ENCODE peak calls at places on chromosomes 3 and 15, in ten cellular contexts. J, E, P, A, F, I, Y, S, G and T are unnamed samples.

GRCh38 chr3:152307829-152308474 is 39.2 kb downstream of the MBNL1 start:
- DNase-seq in J (no peak), E (no peak), P (no peak), A (no peak), F (no peak), I (no peak), Y (no peak), S (no peak), G (no peak), T (no peak)

GRCh38 chr3:143119974-143120715 is 574 bp downstream of the CHST2 start:
- DNase-seq in J (no peak), E (no peak), P (peak; percentile 9), A (no peak), F (peak; percentile 9), I (peak; percentile 51), Y (no peak), S (peak; percentile 41), G (peak; percentile 75), T (peak; percentile 30)

GRCh38 chr15:97177135-97177704 is 783.3 kb upstream of the ARRDC4 start:
- DNase-seq in J (no peak), E (no peak), P (no peak), A (no peak), F (no peak), I (no peak), Y (no peak), S (no peak), G (no peak), T (no peak)

GRCh38 chr3:18466136-18466535 is 41.0 kb upstream of the SATB1 start:
- DNase-seq in J (no peak), E (no peak), P (no peak), A (no peak), F (no peak), I (no peak), Y (no peak), S (no peak), G (no peak), T (no peak)

GRCh38 chr15:31606942-31607497 is 280.4 kb downstream of the KLF13 start:
- DNase-seq in J (no peak), E (no peak), P (no peak), A (no peak), F (no peak), I (no peak), Y (no peak), S (no peak), G (no peak), T (no peak)

GRCh38 chr15:52178765-52179164 is 12.4 kb downstream of the GNB5 start:
- DNase-seq in J (no peak), E (no peak), P (no peak), A (no peak), F (peak; percentile 16), I (no peak), Y (no peak), S (no peak), G (peak; percentile 64), T (peak; percentile 16)

GRCh38 chr15:77944002-77944867 is 133.3 kb downstream of the TBC1D2B start:
- DNase-seq in J (peak; percentile 13), E (no peak), P (no peak), A (peak; percentile 26), F (peak; percentile 72), I (peak; percentile 90), Y (peak; percentile 93), S (peak; percentile 90), G (peak; percentile 96), T (peak; percentile 16)

GRCh38 chr15:75178171-75178937 is 23.3 kb upstream of the C15orf39 start:
- DNase-seq in J (no peak), E (no peak), P (no peak), A (no peak), F (no peak), I (peak; percentile 81), Y (peak; percentile 83), S (peak; percentile 64), G (no peak), T (no peak)

GRCh38 chr3:194126790-194127189 is 9.2 kb upstream of the HES1 start:
- DNase-seq in J (no peak), E (no peak), P (no peak), A (no peak), F (no peak), I (no peak), Y (no peak), S (no peak), G (no peak), T (no peak)

GRCh38 chr3:116614795-116615362 is 94.7 kb upstream of the TUSC7 start:
- DNase-seq in J (no peak), E (no peak), P (no peak), A (no peak), F (no peak), I (no peak), Y (no peak), S (no peak), G (no peak), T (peak; percentile 9)

GRCh38 chr3:156605686-156606605 is 51.0 kb upstream of the SSR3 start:
- DNase-seq in J (no peak), E (no peak), P (no peak), A (no peak), F (peak; percentile 10), I (peak; percentile 86), Y (peak; percentile 71), S (peak; percentile 66), G (peak; percentile 91), T (peak; percentile 9)

GRCh38 chr15:58556028-58556361 is 124.2 kb downstream of the LIPC start:
- DNase-seq in J (no peak), E (no peak), P (no peak), A (no peak), F (no peak), I (no peak), Y (no peak), S (no peak), G (no peak), T (no peak)

GRCh38 chr15:68383161-68384074 is 48.5 kb downstream of the ITGA11 start:
- DNase-seq in J (no peak), E (peak; percentile 6), P (no peak), A (no peak), F (no peak), I (no peak), Y (peak; percentile 29), S (no peak), G (peak; percentile 74), T (peak; percentile 53)

GRCh38 chr3:11245276-11245675 is 26.9 kb upstream of the ATG7 start:
- DNase-seq in J (no peak), E (no peak), P (no peak), A (no peak), F (no peak), I (no peak), Y (no peak), S (no peak), G (no peak), T (no peak)
- H3K27ac ChIP-seq in J (no peak overlapping the region), E (no peak overlapping the region), P (no peak overlapping the region), A (no peak overlapping the region), F (no peak overlapping the region), I (no peak overlapping the region), Y (no peak overlapping the region), S (no peak overlapping the region), G (no peak overlapping the region), T (peak overlapping the region; percentile 84)

GRCh38 chr3:165464736-165465135 is 268.6 kb upstream of the SLITRK3 start:
- DNase-seq in J (no peak), E (no peak), P (peak; percentile 46), A (no peak), F (no peak), I (no peak), Y (no peak), S (no peak), G (no peak), T (peak; percentile 26)
- H3K27ac ChIP-seq in J (no peak overlapping the region), E (no peak overlapping the region), P (no peak overlapping the region), A (no peak overlapping the region), F (no peak overlapping the region), I (no peak overlapping the region), Y (no peak overlapping the region), S (no peak overlapping the region), G (peak overlapping the region; percentile 82), T (no peak overlapping the region)

DNA sequence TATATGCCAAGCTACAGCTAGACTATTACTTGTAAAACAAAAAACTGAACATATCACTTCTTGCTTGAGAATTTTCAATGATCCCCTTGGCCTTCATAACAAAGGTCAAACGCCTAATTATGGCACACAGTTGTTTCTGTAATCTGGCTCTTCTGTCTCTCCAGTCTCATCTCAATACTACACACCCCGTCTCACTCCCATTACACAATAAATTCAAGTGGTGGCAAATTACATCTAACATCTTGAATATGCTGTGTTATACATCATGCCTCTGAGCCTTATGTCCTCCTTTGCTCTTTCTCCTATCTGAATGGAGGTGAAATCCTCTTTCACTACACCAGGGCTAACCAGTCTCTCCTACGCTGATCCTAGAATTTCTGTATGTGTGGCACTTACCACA is 140.4 kb downstream of the TBL1XR1 start:
- DNase-seq in J (no peak), E (no peak), P (no peak), A (no peak), F (no peak), I (no peak), Y (no peak), S (no peak), G (no peak), T (no peak)
- H3K27ac ChIP-seq in J (no peak overlapping the region), E (no peak overlapping the region), P (no peak overlapping the region), A (no peak overlapping the region), F (no peak overlapping the region), I (no peak overlapping the region), Y (no peak overlapping the region), S (no peak overlapping the region), G (no peak overlapping the region), T (no peak overlapping the region)

GRCh38 chr3:114362815-114363214 is 69.0 kb downstream of the TIGIT start:
- DNase-seq in J (no peak), E (no peak), P (no peak), A (no peak), F (no peak), I (no peak), Y (no peak), S (no peak), G (no peak), T (peak; percentile 20)

GRCh38 chr3:114364806-114365205 is 71.0 kb downstream of the TIGIT start:
- DNase-seq in J (no peak), E (no peak), P (no peak), A (no peak), F (no peak), I (no peak), Y (no peak), S (no peak), G (no peak), T (no peak)

GRCh38 chr3:114365909-114366308 is 72.1 kb downstream of the TIGIT start:
- DNase-seq in J (no peak), E (no peak), P (no peak), A (no peak), F (no peak), I (no peak), Y (no peak), S (no peak), G (no peak), T (no peak)

GRCh38 chr3:114365268-114365667 is 71.4 kb downstream of the TIGIT start:
- DNase-seq in J (no peak), E (no peak), P (no peak), A (no peak), F (peak; percentile 67), I (no peak), Y (no peak), S (no peak), G (no peak), T (no peak)

DNA sequence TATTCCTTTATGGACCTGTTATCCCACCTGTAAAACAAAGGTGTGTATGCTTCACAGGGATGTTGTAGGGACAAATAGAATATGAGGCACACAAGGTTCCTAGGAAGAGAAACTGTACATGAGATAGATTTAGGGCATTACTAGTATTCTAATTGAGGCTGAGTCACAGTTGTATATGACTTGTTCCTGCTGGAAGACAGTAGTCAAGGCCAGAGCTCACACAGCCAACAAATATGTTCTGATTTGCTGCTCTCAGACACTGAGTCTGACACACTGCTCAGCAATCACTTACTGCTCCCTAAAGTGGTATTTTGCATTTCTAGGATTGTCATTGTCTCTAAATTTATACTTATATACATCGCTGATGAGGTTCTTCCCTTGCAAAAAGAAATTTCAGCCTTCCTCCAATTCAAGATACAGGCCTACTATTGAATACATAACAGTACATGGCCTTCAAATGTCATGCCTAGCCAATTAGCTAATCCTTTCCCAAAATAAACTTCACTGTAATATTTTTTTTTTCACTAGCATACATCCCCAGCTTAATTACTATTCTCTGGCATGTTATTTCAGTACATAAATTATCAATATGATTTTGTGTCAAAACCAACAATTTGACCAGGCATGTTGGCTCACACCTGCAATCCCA is 69.8 kb downstream of the TIGIT start:
- DNase-seq in J (no peak), E (no peak), P (peak; percentile 49), A (no peak), F (no peak), I (no peak), Y (no peak), S (no peak), G (no peak), T (no peak)
- H3K27ac ChIP-seq in J (peak overlapping the region; percentile 39), E (no peak overlapping the region), P (no peak overlapping the region), A (no peak overlapping the region), F (peak overlapping the region; percentile 84), I (no peak overlapping the region), Y (peak overlapping the region; percentile 40), S (peak overlapping the region; percentile 74), G (peak overlapping the region; percentile 39), T (no peak overlapping the region)